ENCODE peak calls at places on chromosomes 6 and 20, in four cellular contexts. G is naive thymus-derived CD4-positive, alpha-beta T cell; Q is cardiac muscle cell; M is heart left ventricle. U is an unnamed sample.

GRCh38 chr6:44627091-44627878 is 239.8 kb downstream of the CDC5L start:
- DNase-seq in Q (no peak), G (no peak), M (peak; percentile 41), U (no peak)

GRCh38 chr6:168537485-168537884 is 96.5 kb downstream of the SMOC2 start:
- DNase-seq in G (no peak), M (no peak), Q (no peak), U (no peak)

GRCh38 chr20:51061646-51062045 is 38.7 kb upstream of the KCNG1 start:
- DNase-seq in Q (no peak), G (no peak), M (no peak), U (no peak)

GRCh38 chr6:44735631-44735963 is 348.1 kb downstream of the CDC5L start:
- DNase-seq in M (no peak), G (no peak), Q (no peak), U (peak; percentile 59)

GRCh38 chr6:20280288-20280621 is 68.0 kb upstream of the MBOAT1 start:
- DNase-seq in M (no peak), Q (no peak), G (no peak), U (no peak)

GRCh38 chr6:155483858-155484257 is 28.2 kb upstream of the NOX3 start:
- DNase-seq in G (no peak), Q (no peak), M (no peak), U (peak; percentile 24)

GRCh38 chr6:42217523-42218367 is at the start of gene MRPS10:
- DNase-seq in G (peak; percentile 88), M (peak; percentile 93), Q (peak; percentile 95), U (peak; percentile 81)

GRCh38 chr6:44247338-44248302 is 719 bp downstream of the HSP90AB1 start:
- DNase-seq in Q (peak; percentile 71), G (peak; percentile 80), M (peak; percentile 83), U (no peak)

GRCh38 chr20:63089051-63089907 is 82.5 kb upstream of the BHLHE23 start:
- DNase-seq in Q (no peak), G (no peak), M (no peak), U (no peak)

GRCh38 chr20:38970302-38970701 is 8.2 kb downstream of the DHX35 start:
- DNase-seq in G (no peak), M (no peak), Q (no peak), U (peak; percentile 55)

GRCh38 chr6:170175644-170176620 is 114.9 kb downstream of the DLL1 start:
- DNase-seq in Q (no peak), M (no peak), G (no peak), U (no peak)

GRCh38 chr20:53448875-53449274 is 144.8 kb downstream of the ZNF217 start:
- DNase-seq in G (no peak), M (no peak), Q (no peak), U (no peak)

GRCh38 chr6:117441824-117442264 is 16.1 kb upstream of the ROS1 start:
- DNase-seq in Q (no peak), G (no peak), M (no peak), U (peak; percentile 73)

GRCh38 chr6:39445667-39446066 is 123.2 kb upstream of the KCNK16 start:
- DNase-seq in M (no peak), G (no peak), Q (no peak), U (no peak)

GRCh38 chr6:3895805-3896204 is 46.6 kb downstream of the FAM50B start:
- DNase-seq in G (no peak), M (no peak), Q (no peak), U (no peak)

GRCh38 chr20:6731951-6732580 is 35.4 kb upstream of the BMP2 start:
- DNase-seq in M (peak; percentile 73), G (no peak), Q (no peak), U (no peak)

GRCh38 chr6:53268858-53269608 is 79.7 kb downstream of the ELOVL5 start:
- DNase-seq in G (no peak), M (no peak), Q (no peak), U (no peak)

GRCh38 chr6:43189905-43190304 is 7.9 kb downstream of the CUL9 start:
- DNase-seq in M (no peak), G (no peak), Q (peak; percentile 64), U (no peak)

GRCh38 chr6:163620670-163621330 is 206.3 kb downstream of the QKI start:
- DNase-seq in Q (no peak), G (no peak), M (no peak), U (no peak)

GRCh38 chr6:123380257-123380656 is 256.5 kb downstream of the TRDN start:
- DNase-seq in M (no peak), G (no peak), Q (peak; percentile 67), U (no peak)

GRCh38 chr6:154852700-154853099 is 119.5 kb downstream of the SCAF8 start:
- DNase-seq in Q (no peak), G (no peak), M (no peak), U (peak; percentile 16)

GRCh38 chr6:104486003-104486402 is 373.7 kb downstream of the HACE1 start:
- DNase-seq in Q (no peak), G (no peak), M (no peak), U (no peak)

GRCh38 chr20:16573011-16573965 is at the start of gene KIF16B:
- DNase-seq in G (peak; percentile 75), Q (peak; percentile 94), M (peak; percentile 94), U (peak; percentile 60)

GRCh38 chr6:168999392-168999791 is 254.3 kb downstream of the THBS2 start:
- DNase-seq in Q (no peak), G (no peak), M (no peak), U (peak; percentile 8)

GRCh38 chr20:4233520-4233919 is 218.2 kb upstream of the RNF24 start:
- DNase-seq in G (no peak), Q (no peak), M (no peak), U (no peak)

GRCh38 chr6:13268914-13269532 is 59.3 kb downstream of the TBC1D7 start:
- DNase-seq in G (no peak), M (no peak), Q (peak; percentile 52), U (no peak)

GRCh38 chr6:31125162-31125561 is 4.9 kb upstream of the CDSN start:
- DNase-seq in M (peak; percentile 59), G (no peak), Q (no peak), U (peak; percentile 69)

GRCh38 chr20:47428851-47429336 is 72.4 kb upstream of the ZMYND8 start:
- DNase-seq in M (no peak), G (no peak), Q (no peak), U (no peak)

GRCh38 chr6:51565472-51565871 is 521.9 kb downstream of the PKHD1 start:
- DNase-seq in Q (no peak), G (no peak), M (no peak), U (no peak)

GRCh38 chr6:156808287-156808686 is 31.1 kb downstream of the ARID1B start:
- DNase-seq in G (no peak), M (no peak), Q (peak; percentile 57), U (no peak)

GRCh38 chr6:121443953-121444590 is 8.6 kb downstream of the GJA1 start:
- DNase-seq in G (no peak), M (no peak), Q (no peak), U (no peak)

GRCh38 chr6:137237413-137238170 is 18.4 kb upstream of the IFNGR1 start:
- DNase-seq in G (no peak), Q (no peak), M (no peak), U (peak; percentile 52)

DNA sequence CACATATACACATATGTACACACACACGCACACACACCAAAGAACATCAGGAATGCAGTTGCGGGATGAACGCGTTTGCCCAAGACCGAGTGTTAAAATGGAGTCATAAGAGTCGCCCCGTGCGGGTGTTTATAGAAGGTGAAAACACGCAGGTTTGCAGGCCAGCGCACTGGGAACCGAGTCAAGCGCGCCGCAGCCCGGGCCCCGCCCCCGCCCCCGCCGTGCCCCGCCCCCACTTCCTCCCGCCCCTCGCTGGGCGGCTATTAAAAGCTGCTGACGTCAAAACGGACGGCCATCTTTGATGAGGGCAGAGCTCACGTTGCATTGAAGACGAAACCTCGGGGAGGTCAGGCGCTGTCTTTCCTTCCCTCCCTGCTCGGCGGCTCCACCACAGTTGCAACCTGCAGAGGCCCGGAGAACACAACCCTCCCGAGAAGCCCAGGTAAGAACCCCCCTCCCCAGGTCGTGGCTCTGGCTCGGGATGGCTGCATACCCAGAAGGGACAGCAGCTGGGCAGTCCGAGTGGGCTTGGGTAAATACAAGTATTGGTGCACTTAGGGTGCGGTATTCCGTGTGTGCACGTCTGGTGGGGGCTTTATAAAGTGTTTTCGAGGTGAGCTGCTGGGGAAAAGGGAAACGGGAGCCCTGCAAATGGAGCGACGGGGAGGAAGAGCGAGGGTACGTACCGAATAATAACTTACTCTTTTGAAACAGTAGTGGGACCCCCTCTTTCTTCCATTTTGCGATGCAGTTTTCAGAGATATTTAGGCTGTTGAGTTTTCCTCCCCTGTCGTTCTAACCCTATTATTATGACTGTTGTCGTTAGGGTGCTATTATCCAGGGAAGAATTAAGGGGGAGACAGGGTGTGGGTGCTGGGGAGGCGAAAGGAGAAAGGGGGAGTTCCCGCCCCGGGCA is at the start of gene SNAP25:
- DNase-seq in Q (peak; percentile 95), M (no peak), G (peak; percentile 29), U (no peak)
- H3K27ac ChIP-seq in Q (peak within 1 kb of the TSS; percentile 95), M (no peak within 1 kb of the TSS), G (no peak within 1 kb of the TSS), U (peak within 1 kb of the TSS; percentile 9)

GRCh38 chr20:35370751-35371150 is 41.0 kb downstream of the UQCC1 start:
- DNase-seq in M (no peak), Q (no peak), G (no peak), U (no peak)

GRCh38 chr20:35363190-35363589 is 48.6 kb downstream of the UQCC1 start:
- DNase-seq in M (no peak), G (no peak), Q (no peak), U (no peak)

GRCh38 chr20:35369804-35370203 is 42.0 kb downstream of the UQCC1 start:
- DNase-seq in G (no peak), M (no peak), Q (peak; percentile 5), U (peak; percentile 14)

GRCh38 chr20:35368616-35369423 is 43.0 kb downstream of the UQCC1 start:
- DNase-seq in Q (peak; percentile 68), M (peak; percentile 61), G (no peak), U (no peak)
- H3K27ac ChIP-seq in Q (peak overlapping the region; percentile 75), M (peak overlapping the region; percentile 16), G (no peak overlapping the region), U (no peak overlapping the region)

DNA sequence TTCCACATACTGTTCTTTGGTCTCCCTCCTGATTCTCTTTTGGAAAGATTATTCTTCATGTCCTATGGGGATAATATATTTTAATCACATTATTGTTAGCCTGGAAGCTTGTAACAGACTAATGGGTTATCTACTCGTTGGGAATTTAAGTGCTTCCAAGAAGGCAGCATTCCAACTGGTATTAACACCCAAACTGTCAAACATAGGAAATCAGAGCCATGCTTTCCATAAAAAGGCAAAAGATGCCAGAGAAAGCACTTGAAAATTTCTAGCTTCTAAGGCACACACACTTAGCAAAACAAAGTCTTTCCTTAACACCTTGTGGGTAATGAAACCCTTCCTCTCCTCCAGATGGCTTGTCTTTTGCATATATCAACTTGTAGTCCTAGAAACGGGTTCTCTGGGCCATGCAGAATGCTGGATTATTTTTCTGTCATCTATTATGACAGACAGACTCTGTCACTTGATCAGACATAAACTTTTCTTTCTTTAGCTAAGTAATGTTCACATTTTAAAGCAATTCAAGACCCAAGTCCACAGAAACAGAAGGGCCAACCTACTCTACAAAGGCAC is 41.5 kb downstream of the B4GALT5 start:
- DNase-seq in G (no peak), M (no peak), Q (no peak), U (no peak)
- H3K27ac ChIP-seq in G (no peak overlapping the region), M (no peak overlapping the region), Q (no peak overlapping the region), U (no peak overlapping the region)

DNA sequence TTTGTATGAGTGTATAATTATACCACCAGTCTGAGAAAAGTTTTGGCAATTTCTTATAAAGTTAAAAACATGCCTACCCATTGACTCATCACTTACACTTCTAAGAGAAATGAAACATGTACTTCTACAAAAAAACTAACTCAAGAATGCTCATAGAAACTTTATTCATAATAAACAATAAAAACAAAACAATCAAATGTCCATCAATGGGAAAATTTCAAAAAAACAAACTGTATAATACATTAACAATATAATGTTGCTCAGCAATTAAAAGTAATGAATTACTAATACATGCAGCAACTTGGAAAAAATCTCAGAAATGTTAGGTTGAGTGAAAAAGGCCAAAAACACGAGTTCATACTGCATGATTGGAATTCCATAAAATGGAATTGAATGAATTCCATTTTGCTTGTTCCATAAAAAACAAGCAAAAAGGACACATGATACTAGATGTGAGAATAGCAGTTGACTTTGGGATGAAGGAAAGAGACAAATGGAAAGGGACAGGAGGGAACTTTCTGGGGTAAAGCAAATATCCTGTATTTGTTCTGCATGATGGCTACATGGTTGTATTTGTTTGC is 726.6 kb downstream of the RFPL4B start:
- DNase-seq in G (no peak), Q (no peak), M (no peak), U (no peak)
- H3K27ac ChIP-seq in G (no peak overlapping the region), Q (no peak overlapping the region), M (no peak overlapping the region), U (no peak overlapping the region)